ENCODE peak calls at places on chromosomes 16 and 17, in seven cellular contexts. G is CD8-positive, alpha-beta T cell; B is activated gamma-delta T cell; L is hypothalamus; S is stimulated activated CD8-positive, alpha-beta memory T cell treated with anti-CD3 and anti-CD28 coated beads, Interleukin-7, amount 100 ng/mL, for 1 hour; W is EL; J is D341Med. K is an unnamed sample.
A peak's percentile ranks its signal among the peaks of the same experiment; 100 is the strongest.

GRCh38 chr17:37417852-37418251 is 11.2 kb downstream of the TADA2A start:
- DNase-seq in G (no peak), B (no peak), L (no peak), S (no peak), W (no peak), J (no peak), K (no peak)

GRCh38 chr17:10699861-10700260 is 2.5 kb downstream of the ADPRM start:
- DNase-seq in G (no peak), B (no peak), L (no peak), S (no peak), W (peak; percentile 42), J (no peak), K (no peak)

GRCh38 chr16:88305176-88305575 is 77.6 kb upstream of the ZNF469 start:
- DNase-seq in G (no peak), B (no peak), L (no peak), S (no peak), W (no peak), J (no peak), K (no peak)

GRCh38 chr17:83198366-83199341 is 119.2 kb downstream of the METRNL start:
- DNase-seq in G (no peak), B (no peak), L (no peak), S (no peak), W (no peak), J (peak; percentile 37), K (peak; percentile 21)

GRCh38 chr16:85200471-85201278 is 88.4 kb upstream of the CIBAR2 start:
- DNase-seq in G (no peak), B (no peak), L (no peak), S (no peak), W (no peak), J (no peak), K (no peak)

GRCh38 chr17:75338335-75338734 is 49.1 kb upstream of the SLC25A19 start:
- DNase-seq in G (no peak), B (no peak), L (no peak), S (no peak), W (peak; percentile 55), J (no peak), K (no peak)

GRCh38 chr17:57284984-57285646 is 28.8 kb downstream of the MSI2 start:
- DNase-seq in G (no peak), B (no peak), L (peak; percentile 58), S (no peak), W (no peak), J (no peak), K (no peak)

GRCh38 chr17:6666077-6666521 is 14.5 kb downstream of the C17orf100 start:
- DNase-seq in G (no peak), B (no peak), L (peak; percentile 71), S (no peak), W (peak; percentile 81), J (peak; percentile 67), K (no peak)

GRCh38 chr16:90037202-90037765 is 18.0 kb upstream of the DBNDD1 start:
- DNase-seq in G (no peak), B (no peak), L (no peak), S (no peak), W (no peak), J (no peak), K (no peak)

GRCh38 chr17:44801880-44802279 is 28.2 kb downstream of the GJC1 start:
- DNase-seq in G (no peak), B (no peak), L (no peak), S (no peak), W (no peak), J (no peak), K (no peak)

GRCh38 chr17:56681561-56682266 is 88.2 kb downstream of the NOG start:
- DNase-seq in G (no peak), B (no peak), L (no peak), S (no peak), W (peak; percentile 87), J (no peak), K (no peak)

K was measured in omental fat pad.